ENCODE peak calls at places on chromosomes 16 and 17, in seven cellular contexts. N, A, Y, E, M, F and G are unnamed samples.

GRCh38 chr16:88705746-88706287 is 391 bp downstream of the RNF166 start:
- DNase-seq in N (no peak), A (no peak), Y (no peak), E (no peak), M (no peak), F (no peak), G (no peak)

GRCh38 chr17:46135126-46135812 is 58.0 kb downstream of the KANSL1 start:
- DNase-seq in N (no peak), A (peak; percentile 20), Y (no peak), E (no peak), M (no peak), F (no peak), G (no peak)

GRCh38 chr17:2701996-2702741 is 9.4 kb downstream of the CLUH start:
- DNase-seq in N (no peak), A (no peak), Y (no peak), E (no peak), M (no peak), F (no peak), G (no peak)

GRCh38 chr17:56891751-56892150 is 22.1 kb downstream of the TRIM25 start:
- DNase-seq in N (no peak), A (no peak), Y (no peak), E (peak; percentile 44), M (no peak), F (no peak), G (no peak)

GRCh38 chr17:55794681-55795080 is 43.8 kb downstream of the PCTP start:
- DNase-seq in N (no peak), A (no peak), Y (no peak), E (no peak), M (no peak), F (no peak), G (no peak)

GRCh38 chr17:4658478-4659305 is 17.2 kb upstream of the ALOX15 start:
- DNase-seq in N (no peak), A (peak; percentile 88), Y (no peak), E (peak; percentile 28), M (no peak), F (peak; percentile 73), G (peak; percentile 89)

GRCh38 chr17:63399856-63400255 is 46.2 kb downstream of the CYB561 start:
- DNase-seq in N (no peak), A (peak; percentile 56), Y (no peak), E (no peak), M (no peak), F (peak; percentile 79), G (peak; percentile 69)

GRCh38 chr16:11742041-11742535 is 569 bp downstream of the TXNDC11 start:
- DNase-seq in N (no peak), A (no peak), Y (peak; percentile 25), E (peak; percentile 63), M (peak; percentile 19), F (peak; percentile 27), G (no peak)

GRCh38 chr17:21368545-21369246 is 7.5 kb upstream of the KCNJ12 start:
- DNase-seq in N (no peak), A (no peak), Y (no peak), E (no peak), M (no peak), F (no peak), G (no peak)

GRCh38 chr17:68908045-68908444 is 47.1 kb downstream of the ABCA8 start:
- DNase-seq in N (no peak), A (no peak), Y (no peak), E (no peak), M (no peak), F (no peak), G (no peak)

GRCh38 chr17:6868579-6868978 is 37.0 kb upstream of the TEKT1 start:
- DNase-seq in N (no peak), A (no peak), Y (no peak), E (no peak), M (no peak), F (no peak), G (no peak)

GRCh38 chr17:67902531-67903231 is 77.4 kb downstream of the BPTF start:
- DNase-seq in N (no peak), A (no peak), Y (no peak), E (no peak), M (peak; percentile 4), F (no peak), G (no peak)

GRCh38 chr16:4056161-4057105 is 59.8 kb downstream of the ADCY9 start:
- DNase-seq in N (no peak), A (no peak), Y (no peak), E (no peak), M (no peak), F (no peak), G (no peak)

GRCh38 chr17:66733759-66734158 is 101.2 kb upstream of the CACNG5 start:
- DNase-seq in N (no peak), A (peak; percentile 47), Y (no peak), E (no peak), M (no peak), F (no peak), G (no peak)

GRCh38 chr16:82643136-82643535 is 16.4 kb downstream of the CDH13 start:
- DNase-seq in N (no peak), A (no peak), Y (no peak), E (no peak), M (no peak), F (no peak), G (no peak)

GRCh38 chr17:1793447-1793806 is 31.6 kb downstream of the SERPINF1 start:
- DNase-seq in N (no peak), A (no peak), Y (no peak), E (no peak), M (no peak), F (no peak), G (peak; percentile 35)

GRCh38 chr16:24753437-24753836 is 24.0 kb downstream of the TNRC6A start:
- DNase-seq in N (no peak), A (no peak), Y (no peak), E (no peak), M (no peak), F (no peak), G (no peak)

GRCh38 chr17:2312736-2313135 is 9.0 kb downstream of the SRR start:
- DNase-seq in N (no peak), A (peak; percentile 62), Y (no peak), E (no peak), M (no peak), F (no peak), G (no peak)